ENCODE peak calls at places on chromosomes 1 and 21, in five cellular contexts. O is GM12891, F is breast epithelium, Q is transverse colon, K is upper lobe of left lung. N is an unnamed sample.

GRCh38 chr1:109788695-109789521 is 25.2 kb upstream of the EPS8L3 start:
- DNase-seq in O (peak), F (peak), Q (peak), K (peak), N (no peak)

GRCh38 chr1:999797-1000356 is at the start of gene HES4:
- DNase-seq in O (no peak), F (peak), Q (peak), K (peak), N (no peak)

GRCh38 chr1:222844108-222844779 is 29.4 kb downstream of the DISP1 start:
- DNase-seq in O (no peak), F (no peak), Q (no peak), K (no peak), N (no peak)

GRCh38 chr1:228471762-228472398 is 15.3 kb upstream of the RNF187 start:
- DNase-seq in O (no peak), F (no peak), Q (no peak), K (no peak), N (no peak)

GRCh38 chr1:72371259-72372035 is 89.1 kb upstream of the NEGR1 start:
- DNase-seq in O (no peak), F (no peak), Q (no peak), K (no peak), N (no peak)

GRCh38 chr1:109658533-109659051 is 2.7 kb downstream of the GSTM4 start:
- DNase-seq in O (no peak), F (no peak), Q (no peak), K (no peak), N (no peak)

GRCh38 chr1:77031101-77031662 is 163.9 kb downstream of the ST6GALNAC5 start:
- DNase-seq in O (no peak), F (no peak), Q (no peak), K (no peak), N (no peak)

GRCh38 chr1:68516066-68516465 is 19.2 kb upstream of the DEPDC1 start:
- DNase-seq in O (no peak), F (no peak), Q (no peak), K (no peak), N (no peak)

GRCh38 chr1:228542981-228543380 is 55.8 kb downstream of the RNF187 start:
- DNase-seq in O (no peak), F (no peak), Q (no peak), K (peak), N (no peak)

GRCh38 chr1:169689395-169689794 is 22.0 kb downstream of the SELL start:
- DNase-seq in O (no peak), F (no peak), Q (no peak), K (no peak), N (no peak)

GRCh38 chr1:224245188-224245587 is 62.1 kb downstream of the DEGS1 start:
- DNase-seq in O (peak), F (no peak), Q (peak), K (peak), N (peak)

GRCh38 chr1:210587547-210587946 is 258.8 kb downstream of the HHAT start:
- DNase-seq in O (no peak), F (no peak), Q (no peak), K (peak), N (no peak)

GRCh38 chr21:32768530-32768929 is 3.0 kb downstream of the PAXBP1 start:
- DNase-seq in O (no peak), F (no peak), Q (no peak), K (no peak), N (no peak)

GRCh38 chr1:89523597-89524368 is 846 bp upstream of the LRRC8B start:
- DNase-seq in O (peak), F (peak), Q (peak), K (peak), N (no peak)

GRCh38 chr1:12201343-12202189 is 28.3 kb upstream of the VPS13D start:
- DNase-seq in O (no peak), F (no peak), Q (no peak), K (no peak), N (no peak)

GRCh38 chr1:64082459-64082858 is 121.0 kb upstream of the UBE2U start:
- DNase-seq in O (no peak), F (no peak), Q (no peak), K (no peak), N (no peak)

GRCh38 chr1:3034728-3035610 is 13.7 kb downstream of the ACTRT2 start:
- DNase-seq in O (no peak), F (no peak), Q (no peak), K (no peak), N (no peak)

GRCh38 chr1:160204526-160205241 is 500 bp upstream of the PEA15 start:
- DNase-seq in O (peak), F (no peak), Q (peak), K (no peak), N (peak)

GRCh38 chr1:93692451-93692861 is 10.8 kb upstream of the BCAR3 start:
- DNase-seq in O (no peak), F (no peak), Q (no peak), K (no peak), N (no peak)

GRCh38 chr1:31769720-31770390 is 5.7 kb upstream of the ADGRB2 start:
- DNase-seq in O (no peak), F (peak), Q (no peak), K (no peak), N (no peak)

GRCh38 chr1:167819849-167820683 is 93.9 kb downstream of the ADCY10 start:
- DNase-seq in O (peak), F (peak), Q (peak), K (peak), N (no peak)

GRCh38 chr1:226953175-226953800 is 13.2 kb downstream of the COQ8A start:
- DNase-seq in O (no peak), F (no peak), Q (no peak), K (no peak), N (no peak)

GRCh38 chr1:152623203-152623844 is 421 bp upstream of the LCE3A start:
- DNase-seq in O (peak), F (no peak), Q (no peak), K (no peak), N (no peak)

GRCh38 chr1:50930965-50931737 is 28.9 kb downstream of the FAF1 start:
- DNase-seq in O (no peak), F (no peak), Q (no peak), K (peak), N (no peak)

GRCh38 chr1:24705260-24706073 is 39.8 kb upstream of the CLIC4 start:
- DNase-seq in O (peak), F (peak), Q (peak), K (peak), N (peak)

GRCh38 chr1:19274636-19275035 is 13.9 kb downstream of the AKR7A3 start:
- DNase-seq in O (no peak), F (no peak), Q (no peak), K (no peak), N (no peak)

GRCh38 chr1:19268445-19268844 is 16.8 kb downstream of the MRTO4 start:
- DNase-seq in O (no peak), F (no peak), Q (no peak), K (no peak), N (no peak)

GRCh38 chr1:19272064-19272463 is 16.5 kb downstream of the AKR7A3 start:
- DNase-seq in O (no peak), F (no peak), Q (no peak), K (no peak), N (no peak)

DNA sequence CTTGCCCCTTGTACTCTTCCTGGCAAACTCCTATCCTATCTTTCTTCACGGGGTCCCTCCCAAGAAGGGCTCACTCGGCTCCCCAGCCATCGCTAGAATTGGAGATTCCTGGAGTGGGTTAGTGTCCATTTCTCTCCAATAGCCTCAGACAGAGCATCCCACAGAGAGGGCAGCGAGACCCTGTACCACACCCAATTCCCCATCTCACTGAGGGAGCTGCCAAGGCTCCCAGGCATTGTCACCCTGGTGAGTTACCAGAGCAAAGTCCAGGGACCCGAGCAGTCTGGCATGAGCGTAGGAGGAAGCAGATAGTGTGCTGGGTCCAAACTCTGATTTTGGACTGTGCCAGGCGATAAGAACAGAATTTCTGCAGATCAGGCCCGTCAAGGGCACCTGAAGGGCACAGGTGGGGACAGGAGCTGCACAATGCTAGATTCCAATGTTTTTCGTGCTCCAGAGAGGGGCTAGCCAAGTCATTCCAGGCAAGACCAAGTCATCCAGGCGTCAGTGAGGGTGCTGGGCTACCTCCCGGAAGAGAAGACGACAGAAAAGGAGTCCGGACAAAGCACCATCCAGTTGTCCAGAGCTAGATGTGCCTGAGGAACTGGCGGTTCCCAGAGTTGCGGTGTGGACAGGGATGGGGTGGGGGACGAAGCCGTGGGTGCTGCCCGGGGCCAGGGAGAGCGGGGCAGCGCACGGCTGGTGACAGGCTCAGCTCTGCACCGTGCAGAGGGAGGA is 15.3 kb downstream of the AKR7A3 start:
- DNase-seq in O (no peak), F (no peak), Q (peak), K (no peak), N (no peak)
- TF ChIP-seq POLR2AphosphoS5 in O (no peak), F (no peak), Q (no peak), K (no peak), N (no peak)

GRCh38 chr1:91916811-91917460 is 31.0 kb upstream of the TGFBR3 start:
- DNase-seq in O (no peak), F (no peak), Q (no peak), K (no peak), N (no peak)

GRCh38 chr1:91913018-91913417 is 27.1 kb upstream of the TGFBR3 start:
- DNase-seq in O (no peak), F (no peak), Q (no peak), K (no peak), N (no peak)

GRCh38 chr1:91912267-91912666 is 26.3 kb upstream of the TGFBR3 start:
- DNase-seq in O (no peak), F (no peak), Q (no peak), K (no peak), N (no peak)

GRCh38 chr1:91920001-91920400 is 29.2 kb upstream of the BRDT start:
- DNase-seq in O (no peak), F (no peak), Q (no peak), K (no peak), N (no peak)

DNA sequence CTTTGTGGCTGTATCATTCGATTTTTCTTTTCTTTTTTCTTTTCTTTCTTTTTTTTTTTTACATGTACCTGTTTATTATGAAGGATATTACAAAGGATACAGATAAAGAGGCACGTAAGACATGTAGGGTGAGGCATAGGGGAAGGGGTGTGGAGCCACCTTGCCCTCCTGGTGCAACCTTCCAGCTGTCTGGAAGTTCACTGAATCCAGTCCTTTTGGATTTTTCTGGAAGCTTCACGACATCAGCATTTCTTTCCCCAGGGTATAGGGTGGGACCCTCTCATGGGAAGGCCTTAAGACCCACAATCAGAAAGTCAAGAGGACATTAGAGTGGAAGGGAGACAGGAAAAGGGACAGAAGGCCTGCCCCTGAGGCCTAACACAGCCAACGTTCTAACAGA is 30.1 kb upstream of the TGFBR3 start:
- DNase-seq in O (no peak), F (no peak), Q (no peak), K (no peak), N (no peak)
- TF ChIP-seq POLR2AphosphoS5 in O (no peak), F (no peak), Q (no peak), K (no peak), N (no peak)

GRCh38 chr1:45647248-45648021 is 23.6 kb upstream of the CCDC17 start:
- DNase-seq in O (no peak), F (no peak), Q (no peak), K (no peak), N (no peak)
- TF ChIP-seq POLR2AphosphoS5 in O (no peak), F (no peak), Q (no peak), K (no peak), N (peak)

DNA sequence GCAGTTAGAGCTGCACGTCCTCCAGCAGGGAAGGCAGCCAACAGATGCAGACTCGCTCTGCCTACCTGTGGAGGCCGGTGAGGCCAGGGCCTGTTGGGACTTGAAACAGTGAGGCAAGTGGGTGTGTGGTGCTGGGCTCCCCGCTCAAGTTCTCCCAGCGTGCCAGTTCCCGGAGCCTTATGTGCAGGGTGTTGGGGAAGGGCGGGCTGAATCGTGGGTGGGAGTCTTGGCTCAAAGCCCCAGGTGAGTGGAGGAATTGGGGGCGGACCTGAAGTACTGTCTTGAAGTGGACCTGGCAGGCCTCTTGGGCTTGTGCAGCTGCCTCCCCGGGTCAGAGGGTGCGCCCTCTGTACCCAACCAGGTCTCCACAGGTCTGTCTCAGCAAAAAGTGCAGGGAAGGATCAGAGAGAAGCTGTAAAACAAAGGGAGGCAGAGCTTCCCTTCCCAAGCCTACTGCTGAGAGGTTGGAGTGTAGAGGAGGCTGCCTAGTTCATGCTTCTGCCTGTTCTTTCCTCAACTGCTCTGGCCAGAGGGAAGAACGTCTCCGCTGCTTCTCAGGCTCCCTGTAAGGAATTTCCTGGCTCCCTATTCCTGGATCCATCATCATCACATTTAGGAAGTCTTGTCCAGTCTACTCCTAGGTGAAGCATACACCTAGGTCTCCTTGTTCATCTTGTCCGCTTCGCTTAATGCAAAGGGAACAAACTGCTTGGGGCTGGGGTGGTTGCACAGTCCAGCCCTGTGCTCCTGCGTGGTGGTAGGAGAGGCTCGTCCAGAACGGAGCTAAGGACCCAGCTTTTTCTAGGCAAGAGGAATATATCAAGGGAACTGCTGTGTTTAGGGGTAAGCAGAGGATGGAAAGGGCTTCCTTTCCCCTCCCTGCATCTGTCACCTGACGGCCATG is 14.9 kb downstream of the UTP11 start:
- DNase-seq in O (no peak), F (no peak), Q (no peak), K (peak), N (no peak)
- TF ChIP-seq POLR2AphosphoS5 in O (peak), F (no peak), Q (no peak), K (no peak), N (no peak)

GRCh38 chr1:84698151-84698651 is 7.9 kb upstream of the SSX2IP start:
- DNase-seq in O (no peak), F (no peak), Q (no peak), K (no peak), N (no peak)
- TF ChIP-seq POLR2AphosphoS5 in O (no peak), F (no peak), Q (peak), K (no peak), N (no peak)

DNA sequence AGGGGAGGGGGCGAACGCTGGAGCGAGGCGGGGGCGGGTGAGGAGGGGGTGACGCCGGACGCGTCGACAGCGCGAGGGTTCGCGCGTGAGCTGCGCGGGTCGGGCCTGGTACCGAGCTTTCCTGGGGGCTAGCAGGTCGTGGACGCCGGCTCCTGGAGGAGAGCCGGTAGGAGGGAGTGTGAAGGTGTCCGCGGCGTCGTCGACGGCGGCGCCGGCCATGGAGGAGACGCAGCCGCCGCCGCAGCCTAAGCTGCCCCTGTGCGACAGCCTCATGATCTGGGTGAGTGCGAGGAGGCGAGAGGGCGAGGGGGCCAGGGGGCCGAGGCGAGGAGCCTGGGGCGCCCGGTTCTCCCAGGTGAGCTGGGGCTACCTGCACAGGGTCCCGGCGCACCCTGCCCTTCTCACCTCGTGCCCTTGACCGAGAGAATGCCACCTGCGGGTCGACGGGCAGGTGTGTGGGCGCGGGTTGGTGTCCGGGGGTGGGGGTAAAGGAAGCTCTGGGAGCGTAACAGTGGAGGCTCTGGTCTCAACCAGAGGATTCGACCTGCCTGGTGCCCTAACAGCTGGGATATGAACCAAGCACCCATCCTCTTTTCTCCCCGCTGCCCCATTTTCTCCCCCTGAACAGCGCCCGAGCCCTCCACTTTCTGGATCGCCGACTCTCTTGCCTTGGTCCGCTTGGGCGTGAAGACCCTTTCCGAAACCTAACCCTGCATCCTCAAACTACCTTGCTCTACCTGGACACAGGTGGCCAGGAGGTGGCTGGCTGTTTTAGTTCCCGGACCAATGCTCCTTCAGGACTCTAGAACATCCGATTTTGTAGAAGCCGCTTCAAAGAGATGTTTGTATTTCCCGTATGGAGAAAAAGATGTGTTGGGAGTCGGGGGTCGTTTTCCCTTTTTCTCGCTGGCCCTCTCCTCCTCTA is at the start of gene HOOK1:
- DNase-seq in O (peak), F (no peak), Q (peak), K (peak), N (no peak)
- TF ChIP-seq POLR2AphosphoS5 in O (no peak), F (no peak), Q (no peak), K (no peak), N (no peak)

GRCh38 chr1:162822391-162823200 is 32.1 kb downstream of the HSD17B7 start:
- DNase-seq in O (no peak), F (peak), Q (peak), K (peak), N (no peak)
- TF ChIP-seq POLR2AphosphoS5 in O (no peak), F (no peak), Q (no peak), K (no peak), N (no peak)

GRCh38 chr1:183583466-183583865 is 6.8 kb downstream of the NCF2 start:
- DNase-seq in O (no peak), F (no peak), Q (no peak), K (peak), N (no peak)

GRCh38 chr1:183586455-183586854 is 3.8 kb downstream of the NCF2 start:
- DNase-seq in O (no peak), F (no peak), Q (no peak), K (no peak), N (no peak)

GRCh38 chr1:183582021-183582746 is 8.1 kb downstream of the NCF2 start:
- DNase-seq in O (no peak), F (no peak), Q (no peak), K (no peak), N (no peak)

GRCh38 chr1:183585038-183585437 is 5.2 kb downstream of the NCF2 start:
- DNase-seq in O (no peak), F (no peak), Q (peak), K (no peak), N (no peak)

DNA sequence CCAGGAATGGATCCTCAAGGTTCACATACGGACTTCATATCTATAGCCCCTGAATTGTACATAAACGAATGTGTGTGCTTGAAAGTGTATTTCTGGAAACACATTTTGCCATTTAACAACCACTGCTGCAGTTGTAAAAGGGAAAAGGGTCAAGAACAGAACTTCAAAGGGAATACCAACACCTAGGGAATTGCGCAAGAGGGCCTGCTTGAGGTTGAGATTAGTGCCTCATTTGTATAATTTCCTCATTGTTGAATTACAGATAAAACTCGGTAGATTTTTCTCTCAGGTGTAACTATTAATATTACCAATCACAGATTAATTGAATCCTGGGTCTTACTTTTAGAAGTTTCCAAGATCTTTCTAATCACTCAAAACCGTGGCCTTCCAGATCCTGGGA is 6.1 kb downstream of the NCF2 start:
- DNase-seq in O (no peak), F (no peak), Q (no peak), K (peak), N (no peak)
- TF ChIP-seq POLR2AphosphoS5 in O (no peak), F (no peak), Q (no peak), K (no peak), N (no peak)

GRCh38 chr1:36204347-36204909 is 19.8 kb upstream of the THRAP3 start:
- DNase-seq in O (no peak), F (peak), Q (no peak), K (peak), N (no peak)

GRCh38 chr1:36203027-36203553 is 21.2 kb upstream of the THRAP3 start:
- DNase-seq in O (no peak), F (no peak), Q (no peak), K (no peak), N (no peak)

GRCh38 chr1:36206323-36206858 is 17.9 kb upstream of the THRAP3 start:
- DNase-seq in O (no peak), F (no peak), Q (no peak), K (no peak), N (no peak)

GRCh38 chr1:36207339-36207738 is 16.9 kb upstream of the THRAP3 start:
- DNase-seq in O (peak), F (peak), Q (peak), K (peak), N (no peak)

GRCh38 chr1:36203554-36204346 is 20.5 kb upstream of the THRAP3 start:
- DNase-seq in O (no peak), F (peak), Q (peak), K (peak), N (no peak)
- TF ChIP-seq POLR2AphosphoS5 in O (no peak), F (no peak), Q (no peak), K (no peak), N (no peak)

GRCh38 chr1:96473791-96474452 is 247.7 kb upstream of the PTBP2 start:
- DNase-seq in O (no peak), F (no peak), Q (no peak), K (no peak), N (no peak)
- TF ChIP-seq POLR2AphosphoS5 in O (no peak), F (no peak), Q (no peak), K (no peak), N (no peak)

N was measured in GM12878.